ENCODE peak calls at places on chromosomes 4 and X, in five cellular contexts. K, P, B, Y and Z are unnamed samples.

GRCh38 chr4:100582146-100582545 is 64.3 kb upstream of the EMCN start:
- DNase-seq in K (no peak), Y (no peak), B (no peak), P (no peak), Z (no peak)

GRCh38 chr4:100933628-100934027 is 413.7 kb downstream of the PPP3CA start:
- DNase-seq in K (no peak), P (no peak), B (peak), Y (no peak), Z (no peak)

GRCh38 chr4:2163311-2163821 is 78.6 kb downstream of the HAUS3 start:
- DNase-seq in K (no peak), Y (no peak), P (no peak), B (no peak), Z (no peak)

GRCh38 chrX:57906790-57907189 is 3.5 kb downstream of the ZXDA start:
- DNase-seq in P (no peak), K (no peak), Y (no peak), B (no peak), Z (no peak)

GRCh38 chr4:87506974-87507701 is 22.0 kb downstream of the SPARCL1 start:
- DNase-seq in B (no peak), K (no peak), Y (no peak), P (no peak), Z (no peak)

GRCh38 chr4:186297013-186297645 is 31.1 kb downstream of the F11 start:
- DNase-seq in Y (peak), P (no peak), B (peak), K (no peak), Z (no peak)

GRCh38 chrX:39935414-39936064 is 162.2 kb downstream of the BCOR start:
- DNase-seq in B (no peak), P (no peak), Y (peak), K (no peak), Z (no peak)

GRCh38 chr4:103754844-103755243 is 35.1 kb upstream of the TACR3 start:
- DNase-seq in K (no peak), Y (no peak), B (peak), P (no peak), Z (no peak)

GRCh38 chrX:17629519-17629918 is 107.8 kb upstream of the SCML1 start:
- DNase-seq in P (no peak), K (no peak), B (no peak), Y (no peak), Z (no peak)

GRCh38 chrX:18630956-18631355 is 41.0 kb downstream of the RS1 start:
- DNase-seq in Y (no peak), P (no peak), B (no peak), K (no peak), Z (no peak)

GRCh38 chr4:153790962-153791551 is 2.2 kb upstream of the SFRP2 start:
- DNase-seq in Y (peak), P (no peak), K (no peak), B (peak), Z (no peak)
- H3K4me3 ChIP-seq in Y (peak), P (peak), K (no peak), B (no peak), Z (peak)

GRCh38 chrX:140502491-140503229 is 2.2 kb downstream of the SOX3 start:
- DNase-seq in Y (peak), K (no peak), B (no peak), P (no peak), Z (no peak)
- H3K4me3 ChIP-seq in Y (peak), K (no peak), B (no peak), P (no peak), Z (no peak)

GRCh38 chrX:52422884-52423283 is 54.1 kb downstream of the XAGE2 start:
- DNase-seq in P (no peak), B (no peak), Y (no peak), K (no peak), Z (no peak)

GRCh38 chrX:52424658-52425057 is 55.8 kb downstream of the XAGE2 start:
- DNase-seq in Y (no peak), B (no peak), K (no peak), P (no peak), Z (no peak)

GRCh38 chrX:52425710-52426245 is 57.0 kb downstream of the XAGE2 start:
- DNase-seq in Y (no peak), K (no peak), P (no peak), B (no peak), Z (no peak)

GRCh38 chrX:52416816-52417215 is 48.0 kb downstream of the XAGE2 start:
- DNase-seq in P (no peak), B (no peak), K (no peak), Y (no peak), Z (no peak)

DNA sequence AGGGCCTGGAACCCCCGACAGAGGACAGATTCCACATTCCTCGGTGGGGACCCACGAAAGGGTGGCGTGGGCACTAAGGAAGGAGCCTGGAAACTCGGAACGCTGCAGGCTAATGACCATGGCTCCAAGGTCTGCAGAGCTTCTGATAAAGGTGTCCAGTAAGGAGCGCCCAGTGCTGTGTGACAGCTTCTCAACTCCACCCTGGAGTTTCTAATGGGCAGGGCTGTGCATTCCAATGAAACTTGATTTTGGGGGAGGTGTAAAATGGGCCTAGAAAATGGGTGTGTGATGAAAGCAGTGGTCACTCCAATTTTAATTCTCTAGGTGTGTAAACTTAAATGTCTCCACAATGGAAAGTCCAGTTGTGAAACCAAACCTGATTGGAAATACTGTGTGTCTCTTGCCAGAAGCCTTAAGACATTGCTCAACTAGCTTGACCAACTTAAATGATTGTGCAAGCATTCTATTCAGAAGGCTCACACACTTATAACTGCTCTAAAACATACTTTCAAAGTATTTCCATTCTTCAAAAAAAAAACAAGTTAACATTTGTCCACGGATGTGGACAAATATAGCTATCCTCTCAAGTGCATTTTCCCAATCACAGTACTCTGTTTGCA is 52.1 kb downstream of the XAGE2 start:
- DNase-seq in B (no peak), K (no peak), Y (no peak), P (no peak), Z (no peak)
- H3K4me3 ChIP-seq in B (no peak), K (no peak), Y (no peak), P (no peak), Z (no peak)

GRCh38 chrX:73962948-73963347 is 341.0 kb upstream of the ZCCHC13 start:
- DNase-seq in B (no peak), P (no peak), Y (no peak), K (no peak), Z (no peak)

GRCh38 chrX:73964607-73965006 is 339.4 kb upstream of the ZCCHC13 start:
- DNase-seq in P (no peak), Y (no peak), B (no peak), K (no peak), Z (no peak)

GRCh38 chrX:73963682-73964081 is 340.3 kb upstream of the ZCCHC13 start:
- DNase-seq in B (no peak), P (no peak), K (no peak), Y (no peak), Z (no peak)

GRCh38 chrX:73965833-73966232 is 338.1 kb upstream of the ZCCHC13 start:
- DNase-seq in P (no peak), B (no peak), Y (peak), K (no peak), Z (no peak)
- H3K4me3 ChIP-seq in P (no peak), B (no peak), Y (no peak), K (no peak), Z (no peak)

DNA sequence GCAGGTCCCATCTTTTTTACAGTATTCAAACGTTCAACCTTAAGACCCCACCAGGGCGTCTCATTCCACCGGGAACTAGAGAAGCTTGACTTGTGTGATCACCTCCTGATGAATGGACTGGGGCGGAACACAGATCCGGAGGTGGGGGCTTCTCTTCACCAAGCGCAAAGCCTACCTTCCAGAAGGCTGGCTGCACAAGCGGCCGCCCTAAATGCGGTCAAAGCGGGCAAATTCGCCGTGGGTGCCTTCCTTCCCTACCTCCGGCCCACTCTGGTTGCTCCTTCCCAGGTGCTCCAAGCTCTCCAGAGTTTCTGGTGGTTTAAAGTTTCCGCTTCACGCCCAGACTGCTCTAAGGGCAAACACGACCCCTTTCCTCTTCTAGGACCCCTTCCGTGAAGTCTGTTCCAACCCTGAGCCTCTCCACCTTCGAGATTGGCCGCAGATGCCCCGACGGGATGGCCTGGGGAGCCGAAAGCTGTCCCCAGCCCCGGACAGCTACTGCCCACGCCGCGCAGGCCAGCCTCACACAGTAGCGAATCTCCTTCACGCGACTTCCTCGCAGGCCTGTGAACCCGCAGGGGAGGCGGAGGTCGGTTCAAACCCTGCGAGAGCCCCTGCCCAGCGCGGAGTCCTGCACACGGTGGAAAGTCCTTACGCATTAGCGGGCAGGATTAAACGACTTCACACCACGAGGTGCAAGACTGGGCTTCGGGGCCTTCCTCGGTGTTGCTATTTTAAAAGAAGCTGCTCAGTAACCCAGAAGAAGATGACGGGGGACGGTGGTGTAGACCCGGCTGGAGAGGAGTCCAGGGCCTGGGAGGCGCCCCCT is 1.6 kb upstream of the WWC2 start:
- DNase-seq in P (peak), K (no peak), Y (peak), B (no peak), Z (no peak)
- H3K4me3 ChIP-seq in P (peak), K (no peak), Y (peak), B (peak), Z (peak)

DNA sequence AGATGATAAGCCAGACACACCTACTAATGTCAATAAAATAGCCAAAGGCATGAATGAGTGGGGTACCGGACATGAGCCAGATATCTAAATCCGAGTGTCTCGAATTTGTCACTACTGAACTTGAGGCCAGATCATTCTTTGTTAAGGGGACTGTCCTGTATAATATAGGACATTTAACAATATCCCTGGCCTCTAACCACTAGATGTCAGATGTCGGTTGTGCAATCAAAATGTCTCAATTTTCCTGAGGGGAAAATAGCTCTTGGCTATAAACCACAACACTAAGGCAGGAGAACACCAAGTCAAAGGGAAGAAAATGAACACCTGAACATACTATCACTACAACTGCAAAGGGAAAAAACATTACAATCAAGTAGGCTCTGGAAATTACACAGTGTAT is 154.5 kb downstream of the GPM6A start:
- DNase-seq in P (no peak), B (no peak), Y (no peak), K (no peak), Z (no peak)
- H3K4me3 ChIP-seq in P (no peak), B (no peak), Y (no peak), K (no peak), Z (no peak)

GRCh38 chr4:102430511-102430910 is 70.6 kb upstream of the NFKB1 start:
- DNase-seq in B (no peak), Y (no peak), K (no peak), P (no peak), Z (no peak)

GRCh38 chr4:102427599-102427998 is 73.6 kb upstream of the NFKB1 start:
- DNase-seq in Y (no peak), B (no peak), P (no peak), K (no peak), Z (no peak)

GRCh38 chr4:102431608-102431961 is 69.6 kb upstream of the NFKB1 start:
- DNase-seq in P (no peak), Y (no peak), K (no peak), B (no peak), Z (no peak)

GRCh38 chr4:102429553-102429952 is 71.6 kb upstream of the NFKB1 start:
- DNase-seq in B (no peak), P (no peak), K (no peak), Y (no peak), Z (no peak)
- H3K4me3 ChIP-seq in B (no peak), P (no peak), K (no peak), Y (no peak), Z (no peak)